ENCODE peak calls at places on chromosomes 7 and 10, in nine cellular contexts. K, M, C, V, L, X, Z, B and P are unnamed samples.

GRCh38 chr10:20598590-20598989 is 298.5 kb downstream of the NEBL start:
- DNase-seq in B (no peak), Z (peak), V (no peak), M (no peak), X (no peak), K (no peak), L (no peak), C (no peak), P (peak)

GRCh38 chr10:42986618-42987017 is 90.3 kb upstream of the RET start:
- DNase-seq in X (no peak), C (no peak), B (no peak), Z (no peak), M (no peak), L (no peak), V (no peak), K (no peak), P (no peak)

GRCh38 chr10:86123304-86123703 is 243.3 kb downstream of the GRID1 start:
- DNase-seq in K (no peak), L (no peak), C (no peak), B (no peak), X (no peak), M (no peak), V (no peak), Z (no peak), P (no peak)

GRCh38 chr7:115040526-115040925 is 118.6 kb downstream of the MDFIC start:
- DNase-seq in M (no peak), C (no peak), X (no peak), Z (no peak), B (no peak), V (no peak), L (no peak), K (no peak), P (no peak)

GRCh38 chr7:27181795-27182275 is 3.2 kb downstream of the HOXA11 start:
- DNase-seq in L (no peak), K (no peak), X (no peak), Z (no peak), V (no peak), C (no peak), B (no peak), M (no peak), P (no peak)

GRCh38 chr7:106442476-106442875 is 157.7 kb upstream of the NAMPT start:
- DNase-seq in X (no peak), K (no peak), V (no peak), L (no peak), C (no peak), B (no peak), Z (no peak), M (no peak), P (no peak)

GRCh38 chr7:119377-120163 is 72.8 kb upstream of the FAM20C start:
- DNase-seq in V (no peak), B (no peak), K (no peak), L (no peak), C (no peak), M (no peak), Z (peak), X (no peak), P (no peak)

GRCh38 chr7:100435401-100436304 is 644 bp downstream of the PPP1R35 start:
- DNase-seq in X (no peak), B (peak), K (no peak), L (no peak), Z (no peak), V (no peak), M (no peak), C (peak), P (peak)

GRCh38 chr7:157086508-157087187 is 52.1 kb upstream of the UBE3C start:
- DNase-seq in C (no peak), Z (no peak), X (no peak), L (no peak), V (no peak), K (no peak), M (no peak), B (no peak), P (no peak)

GRCh38 chr10:43265799-43266721 is 805 bp downstream of the RASGEF1A start:
- DNase-seq in M (no peak), K (no peak), V (no peak), Z (no peak), C (no peak), B (peak), L (no peak), X (peak), P (peak)

GRCh38 chr10:49457686-49458085 is 61.8 kb upstream of the DRGX start:
- DNase-seq in B (no peak), C (no peak), K (no peak), Z (no peak), M (no peak), X (no peak), L (no peak), V (no peak), P (no peak)

GRCh38 chr7:26267631-26268166 is 24.0 kb upstream of the SNX10 start:
- DNase-seq in L (no peak), K (no peak), B (no peak), M (no peak), C (no peak), Z (no peak), V (no peak), X (no peak), P (no peak)